ENCODE peak calls at places on chromosomes 16 and 17, in seven cellular contexts. One of them, this sample, is unnamed.

GRCh38 chr16:51237861-51238378 is 86.8 kb upstream of the SALL1 start:
- DNase-seq in body of pancreas: no peak
- DNase-seq in brain microvascular endothelial cell: no peak
- DNase-seq in A549: no peak
- DNase-seq in endothelial cell: no peak
- DNase-seq in IMR-90: no peak
- DNase-seq in tibial artery: no peak
- DNase-seq in this sample: no peak

GRCh38 chr17:16439867-16440351 is 24.5 kb downstream of the TRPV2 start:
- DNase-seq in body of pancreas: peak
- DNase-seq in tibial artery: no peak
- DNase-seq in IMR-90: no peak
- DNase-seq in brain microvascular endothelial cell: no peak
- DNase-seq in endothelial cell: no peak
- DNase-seq in A549: no peak
- DNase-seq in this sample: no peak

GRCh38 chr17:80377798-80378197 is 37.2 kb upstream of the ENDOV start:
- DNase-seq in brain microvascular endothelial cell: no peak
- DNase-seq in IMR-90: no peak
- DNase-seq in endothelial cell: no peak
- DNase-seq in tibial artery: no peak
- DNase-seq in A549: no peak
- DNase-seq in body of pancreas: no peak
- DNase-seq in this sample: no peak

GRCh38 chr16:4689091-4689671 is 4.2 kb upstream of the NUDT16L1 start:
- DNase-seq in body of pancreas: no peak
- DNase-seq in endothelial cell: no peak
- DNase-seq in IMR-90: no peak
- DNase-seq in brain microvascular endothelial cell: no peak
- DNase-seq in tibial artery: no peak
- DNase-seq in A549: no peak
- DNase-seq in this sample: no peak

GRCh38 chr16:86012221-86012620 is 113.3 kb downstream of the IRF8 start:
- DNase-seq in brain microvascular endothelial cell: no peak
- DNase-seq in endothelial cell: no peak
- DNase-seq in body of pancreas: no peak
- DNase-seq in tibial artery: no peak
- DNase-seq in A549: no peak
- DNase-seq in IMR-90: no peak
- DNase-seq in this sample: no peak

GRCh38 chr16:85398688-85399582 is 214.2 kb upstream of the GSE1 start:
- DNase-seq in body of pancreas: no peak
- DNase-seq in IMR-90: no peak
- DNase-seq in tibial artery: peak
- DNase-seq in brain microvascular endothelial cell: no peak
- DNase-seq in A549: no peak
- DNase-seq in endothelial cell: no peak
- DNase-seq in this sample: no peak

GRCh38 chr17:75845933-75846700 is 1.9 kb upstream of the UNC13D start:
- DNase-seq in A549: no peak
- DNase-seq in body of pancreas: no peak
- DNase-seq in endothelial cell: no peak
- DNase-seq in IMR-90: no peak
- DNase-seq in brain microvascular endothelial cell: no peak
- DNase-seq in tibial artery: no peak
- DNase-seq in this sample: no peak

GRCh38 chr17:44396946-44397345 is 7.5 kb upstream of the ITGA2B start:
- DNase-seq in body of pancreas: no peak
- DNase-seq in tibial artery: no peak
- DNase-seq in IMR-90: no peak
- DNase-seq in endothelial cell: no peak
- DNase-seq in brain microvascular endothelial cell: no peak
- DNase-seq in A549: no peak
- DNase-seq in this sample: no peak

GRCh38 chr16:59993101-59993500 is 1259.0 kb upstream of the GOT2 start:
- DNase-seq in endothelial cell: no peak
- DNase-seq in IMR-90: no peak
- DNase-seq in tibial artery: no peak
- DNase-seq in brain microvascular endothelial cell: no peak
- DNase-seq in A549: peak
- DNase-seq in body of pancreas: no peak
- DNase-seq in this sample: no peak

GRCh38 chr16:4323845-4324478 is 8.1 kb downstream of the GLIS2 start:
- DNase-seq in A549: peak
- DNase-seq in tibial artery: peak
- DNase-seq in IMR-90: peak
- DNase-seq in brain microvascular endothelial cell: no peak
- DNase-seq in endothelial cell: peak
- DNase-seq in body of pancreas: peak
- DNase-seq in this sample: peak

GRCh38 chr16:85029413-85029794 is 1.8 kb downstream of the KIAA0513 start:
- DNase-seq in tibial artery: no peak
- DNase-seq in A549: no peak
- DNase-seq in endothelial cell: no peak
- DNase-seq in IMR-90: peak
- DNase-seq in brain microvascular endothelial cell: no peak
- DNase-seq in body of pancreas: peak
- DNase-seq in this sample: no peak

GRCh38 chr16:23072084-23072599 is 77.1 kb downstream of the USP31 start:
- DNase-seq in endothelial cell: no peak
- DNase-seq in IMR-90: peak
- DNase-seq in A549: peak
- DNase-seq in tibial artery: peak
- DNase-seq in brain microvascular endothelial cell: peak
- DNase-seq in body of pancreas: peak
- DNase-seq in this sample: no peak

GRCh38 chr16:76946879-76947278 is 244.1 kb upstream of the MON1B start:
- DNase-seq in tibial artery: no peak
- DNase-seq in endothelial cell: no peak
- DNase-seq in body of pancreas: peak
- DNase-seq in brain microvascular endothelial cell: peak
- DNase-seq in IMR-90: peak
- DNase-seq in A549: peak
- DNase-seq in this sample: no peak

GRCh38 chr17:57849163-57849873 is 526 bp downstream of the MRPS23 start:
- DNase-seq in body of pancreas: no peak
- DNase-seq in endothelial cell: no peak
- DNase-seq in brain microvascular endothelial cell: no peak
- DNase-seq in A549: no peak
- DNase-seq in IMR-90: no peak
- DNase-seq in tibial artery: no peak
- DNase-seq in this sample: no peak

GRCh38 chr17:81911969-81912368 is 770 bp upstream of the PCYT2 start:
- DNase-seq in brain microvascular endothelial cell: no peak
- DNase-seq in body of pancreas: no peak
- DNase-seq in tibial artery: no peak
- DNase-seq in IMR-90: no peak
- DNase-seq in A549: no peak
- DNase-seq in endothelial cell: no peak
- DNase-seq in this sample: no peak

GRCh38 chr17:81909966-81910839 is 996 bp downstream of the PCYT2 start:
- DNase-seq in tibial artery: no peak
- DNase-seq in A549: no peak
- DNase-seq in brain microvascular endothelial cell: no peak
- DNase-seq in IMR-90: no peak
- DNase-seq in endothelial cell: no peak
- DNase-seq in body of pancreas: peak
- DNase-seq in this sample: no peak

GRCh38 chr17:81910840-81911276 is 341 bp downstream of the PCYT2 start:
- DNase-seq in A549: no peak
- DNase-seq in body of pancreas: peak
- DNase-seq in tibial artery: no peak
- DNase-seq in endothelial cell: no peak
- DNase-seq in brain microvascular endothelial cell: no peak
- DNase-seq in IMR-90: no peak
- DNase-seq in this sample: no peak

GRCh38 chr17:81912441-81913309 is 1.5 kb upstream of the PCYT2 start:
- DNase-seq in IMR-90: no peak
- DNase-seq in brain microvascular endothelial cell: no peak
- DNase-seq in body of pancreas: no peak
- DNase-seq in tibial artery: no peak
- DNase-seq in endothelial cell: no peak
- DNase-seq in A549: no peak
- DNase-seq in this sample: no peak

DNA sequence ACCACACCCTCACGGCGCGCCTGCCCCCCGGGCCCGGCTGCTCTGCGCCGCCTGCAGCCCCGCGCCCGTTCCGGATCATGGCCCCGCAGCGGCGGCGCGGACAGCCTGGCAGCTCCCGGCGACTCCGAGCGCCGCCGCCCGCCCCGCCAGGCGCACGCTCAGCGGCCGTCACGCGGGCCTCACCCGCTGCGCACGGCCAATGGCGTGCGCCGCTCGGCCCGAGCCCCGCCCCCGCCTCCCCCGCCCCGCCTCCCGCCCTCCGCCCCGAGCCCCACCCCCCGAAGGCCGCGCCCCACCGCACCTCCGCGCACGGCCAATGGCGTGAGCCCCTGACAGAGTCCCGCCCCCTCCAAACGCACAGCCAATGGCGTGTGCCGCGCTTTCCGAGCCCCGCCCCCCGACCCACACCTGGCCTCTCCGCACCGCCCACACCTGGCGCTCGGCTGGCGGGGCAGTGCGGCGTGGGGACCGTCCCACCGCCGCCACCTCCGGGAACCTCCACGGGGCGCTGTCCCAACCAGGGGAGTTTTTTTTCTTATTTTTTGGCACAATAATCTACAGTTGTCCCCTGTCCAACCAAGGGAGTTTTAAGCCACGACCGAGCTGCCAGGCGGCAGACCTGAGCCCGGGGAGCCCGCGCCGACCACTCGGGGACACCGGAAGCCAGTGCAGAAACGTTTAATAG is at the start of gene PCYT2:
- DNase-seq in A549: peak
- DNase-seq in brain microvascular endothelial cell: peak
- DNase-seq in IMR-90: peak
- DNase-seq in tibial artery: peak
- DNase-seq in body of pancreas: peak
- DNase-seq in endothelial cell: peak
- DNase-seq in this sample: peak
- TF ChIP-seq CTCF in A549: no peak
- TF ChIP-seq CTCF in brain microvascular endothelial cell: no peak
- TF ChIP-seq CTCF in IMR-90: no peak
- TF ChIP-seq CTCF in tibial artery: no peak
- TF ChIP-seq CTCF in body of pancreas: peak
- TF ChIP-seq CTCF in endothelial cell: no peak
- TF ChIP-seq CTCF in this sample: peak

GRCh38 chr17:18990331-18990730 is 14.2 kb downstream of the FAM83G start:
- DNase-seq in brain microvascular endothelial cell: no peak
- DNase-seq in endothelial cell: no peak
- DNase-seq in body of pancreas: no peak
- DNase-seq in A549: no peak
- DNase-seq in tibial artery: no peak
- DNase-seq in IMR-90: no peak
- DNase-seq in this sample: no peak
- TF ChIP-seq CTCF in brain microvascular endothelial cell: no peak
- TF ChIP-seq CTCF in endothelial cell: no peak
- TF ChIP-seq CTCF in body of pancreas: no peak
- TF ChIP-seq CTCF in A549: no peak
- TF ChIP-seq CTCF in tibial artery: no peak
- TF ChIP-seq CTCF in IMR-90: no peak
- TF ChIP-seq CTCF in this sample: no peak

GRCh38 chr17:49621946-49622529 is 46.4 kb downstream of the NXPH3 start:
- DNase-seq in A549: no peak
- DNase-seq in body of pancreas: no peak
- DNase-seq in IMR-90: no peak
- DNase-seq in brain microvascular endothelial cell: no peak
- DNase-seq in endothelial cell: no peak
- DNase-seq in tibial artery: no peak
- DNase-seq in this sample: no peak
- TF ChIP-seq CTCF in A549: no peak
- TF ChIP-seq CTCF in body of pancreas: no peak
- TF ChIP-seq CTCF in IMR-90: no peak
- TF ChIP-seq CTCF in brain microvascular endothelial cell: no peak
- TF ChIP-seq CTCF in endothelial cell: no peak
- TF ChIP-seq CTCF in tibial artery: no peak
- TF ChIP-seq CTCF in this sample: no peak

GRCh38 chr16:1985466-1986150 is 1.6 kb downstream of the GFER start:
- DNase-seq in A549: no peak
- DNase-seq in IMR-90: no peak
- DNase-seq in tibial artery: no peak
- DNase-seq in body of pancreas: no peak
- DNase-seq in brain microvascular endothelial cell: no peak
- DNase-seq in endothelial cell: no peak
- DNase-seq in this sample: no peak

GRCh38 chr16:1983053-1983543 is 895 bp upstream of the GFER start:
- DNase-seq in A549: no peak
- DNase-seq in tibial artery: no peak
- DNase-seq in IMR-90: no peak
- DNase-seq in body of pancreas: no peak
- DNase-seq in brain microvascular endothelial cell: no peak
- DNase-seq in endothelial cell: no peak
- DNase-seq in this sample: no peak

GRCh38 chr16:1984347-1985225 is 593 bp downstream of the GFER start:
- DNase-seq in brain microvascular endothelial cell: no peak
- DNase-seq in IMR-90: peak
- DNase-seq in tibial artery: no peak
- DNase-seq in A549: no peak
- DNase-seq in body of pancreas: no peak
- DNase-seq in endothelial cell: no peak
- DNase-seq in this sample: no peak

GRCh38 chr16:1981972-1982574 is 804 bp upstream of the NOXO1 start:
- DNase-seq in body of pancreas: peak
- DNase-seq in tibial artery: no peak
- DNase-seq in endothelial cell: no peak
- DNase-seq in A549: no peak
- DNase-seq in brain microvascular endothelial cell: no peak
- DNase-seq in IMR-90: no peak
- DNase-seq in this sample: no peak

DNA sequence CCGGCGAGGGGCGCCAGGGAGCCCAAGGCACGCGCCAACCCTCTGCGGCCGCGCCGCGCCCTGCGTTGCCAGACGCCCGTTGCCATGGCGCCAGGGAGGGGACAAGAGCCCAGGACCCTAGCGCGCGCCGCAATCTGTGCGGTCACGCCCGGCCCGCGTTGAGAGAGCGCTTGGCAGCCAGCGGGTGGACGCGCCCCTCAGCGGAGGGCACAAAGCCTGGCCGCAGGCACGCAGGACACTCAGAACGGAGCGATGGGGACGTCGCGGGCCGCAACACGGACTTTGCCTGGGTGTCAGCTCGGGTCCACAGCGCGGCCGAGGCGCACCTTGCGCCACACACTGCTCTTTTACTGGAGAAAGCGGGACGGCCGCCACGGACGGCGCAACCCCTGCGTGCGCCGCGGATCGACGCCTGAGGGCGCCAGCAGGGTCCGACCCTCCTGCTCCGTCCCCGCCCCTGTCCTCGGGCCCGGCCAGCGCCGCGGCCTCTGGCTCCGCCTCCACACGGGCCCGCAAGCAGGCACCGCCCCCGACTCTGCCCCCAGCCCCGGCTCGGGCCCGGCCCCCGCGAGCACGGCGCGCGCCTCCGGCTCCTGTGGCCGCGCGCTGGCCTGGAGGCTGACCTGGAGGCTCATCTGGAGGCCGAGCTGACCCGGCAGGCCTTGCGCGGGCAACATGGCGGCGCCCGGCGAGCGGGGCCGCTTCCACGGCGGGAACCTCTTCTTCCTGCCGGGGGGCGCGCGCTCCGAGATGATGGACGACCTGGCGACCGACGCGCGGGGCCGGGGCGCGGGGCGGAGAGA is at the start of gene GFER:
- DNase-seq in A549: peak
- DNase-seq in IMR-90: peak
- DNase-seq in brain microvascular endothelial cell: peak
- DNase-seq in endothelial cell: peak
- DNase-seq in tibial artery: peak
- DNase-seq in body of pancreas: peak
- DNase-seq in this sample: peak
- TF ChIP-seq CTCF in A549: peak
- TF ChIP-seq CTCF in IMR-90: peak
- TF ChIP-seq CTCF in brain microvascular endothelial cell: peak
- TF ChIP-seq CTCF in endothelial cell: peak
- TF ChIP-seq CTCF in tibial artery: peak
- TF ChIP-seq CTCF in body of pancreas: peak
- TF ChIP-seq CTCF in this sample: peak

This sample was measured in neural crest cell.